ENCODE peak calls at places on chromosomes 6 and 20, in five cellular contexts. U is GM12878, T is HepG2, R is K562, O is H1. G is an unnamed sample.

GRCh38 chr6:114783083-114783482 is 440.3 kb upstream of the HS3ST5 start:
- DNase-seq in U (no peak), T (no peak), R (no peak), O (no peak), G (no peak)

GRCh38 chr20:23646106-23646958 is 8.6 kb upstream of the CST3 start:
- DNase-seq in U (no peak), T (no peak), R (no peak), O (no peak), G (no peak)

GRCh38 chr6:56072856-56073255 is 174.5 kb downstream of the COL21A1 start:
- DNase-seq in U (no peak), T (no peak), R (no peak), O (no peak), G (no peak)

GRCh38 chr20:34332262-34332920 is 29.2 kb upstream of the AHCY start:
- DNase-seq in U (no peak), T (no peak), R (no peak), O (no peak), G (no peak)

GRCh38 chr20:14219801-14220461 is 117.5 kb downstream of the FLRT3 start:
- DNase-seq in U (no peak), T (no peak), R (no peak), O (no peak), G (peak)

GRCh38 chr6:129789974-129790373 is 71.1 kb downstream of the TMEM244 start:
- DNase-seq in U (no peak), T (no peak), R (no peak), O (no peak), G (no peak)

GRCh38 chr6:13486679-13487121 is 700 bp downstream of the GFOD1 start:
- DNase-seq in U (no peak), T (peak), R (peak), O (peak), G (no peak)

GRCh38 chr6:44202972-44203750 is 13.6 kb upstream of the MYMX start:
- DNase-seq in U (no peak), T (no peak), R (no peak), O (no peak), G (no peak)

GRCh38 chr6:159931112-159931511 is 37.8 kb upstream of the IGF2R start:
- DNase-seq in U (peak), T (no peak), R (no peak), O (no peak), G (no peak)

GRCh38 chr20:51712501-51713212 is 55.5 kb downstream of the ATP9A start:
- DNase-seq in U (no peak), T (peak), R (peak), O (peak), G (peak)

GRCh38 chr6:7107578-7108195 is at the start of gene RREB1:
- DNase-seq in U (no peak), T (peak), R (peak), O (peak), G (peak)

GRCh38 chr6:36442083-36442670 is 477 bp downstream of the PXT1 start:
- DNase-seq in U (no peak), T (no peak), R (no peak), O (no peak), G (no peak)

GRCh38 chr6:136541395-136541794 is 8.8 kb downstream of the MAP7 start:
- DNase-seq in U (no peak), T (no peak), R (no peak), O (no peak), G (no peak)

GRCh38 chr6:84501315-84501714 is 263.1 kb downstream of the TBX18 start:
- DNase-seq in U (no peak), T (no peak), R (no peak), O (no peak), G (no peak)

GRCh38 chr6:55046869-55047422 is 127.4 kb upstream of the HCRTR2 start:
- DNase-seq in U (no peak), T (no peak), R (no peak), O (no peak), G (no peak)

GRCh38 chr20:11807070-11807741 is 110.5 kb upstream of the BTBD3 start:
- DNase-seq in U (no peak), T (no peak), R (no peak), O (no peak), G (no peak)

GRCh38 chr6:90146914-90147668 is 149.6 kb downstream of the BACH2 start:
- DNase-seq in U (no peak), T (no peak), R (no peak), O (no peak), G (no peak)

GRCh38 chr6:10719386-10720228 is 3.3 kb upstream of the TMEM14C start:
- DNase-seq in U (no peak), T (peak), R (peak), O (no peak), G (no peak)

GRCh38 chr6:154343473-154344308 is 12.9 kb downstream of the IPCEF1 start:
- DNase-seq in U (no peak), T (no peak), R (peak), O (peak), G (peak)

GRCh38 chr6:135030532-135031178 is 24.0 kb downstream of the HBS1L start:
- DNase-seq in U (no peak), T (no peak), R (no peak), O (no peak), G (no peak)

GRCh38 chr6:112234596-112234995 is 19.8 kb downstream of the LAMA4 start:
- DNase-seq in U (no peak), T (no peak), R (no peak), O (no peak), G (no peak)

GRCh38 chr6:152259234-152259633 is 377.9 kb downstream of the SYNE1 start:
- DNase-seq in U (no peak), T (no peak), R (no peak), O (no peak), G (no peak)

GRCh38 chr20:17646901-17647301 is 35.1 kb downstream of the RRBP1 start:
- DNase-seq in U (no peak), T (no peak), R (no peak), O (no peak), G (no peak)

GRCh38 chr6:157579467-157580031 is 198.6 kb downstream of the ZDHHC14 start:
- DNase-seq in U (no peak), T (no peak), R (no peak), O (no peak), G (no peak)

GRCh38 chr6:75491302-75491701 is 2.3 kb downstream of the FILIP1 start:
- DNase-seq in U (no peak), T (no peak), R (no peak), O (no peak), G (no peak)

GRCh38 chr6:42618686-42619085 is 54.9 kb downstream of the UBR2 start:
- DNase-seq in U (no peak), T (no peak), R (no peak), O (no peak), G (no peak)

GRCh38 chr6:35945650-35946025 is 24.7 kb upstream of the SRPK1 start:
- DNase-seq in U (no peak), T (no peak), R (no peak), O (no peak), G (no peak)

GRCh38 chr6:170177383-170178265 is 113.3 kb downstream of the DLL1 start:
- DNase-seq in U (no peak), T (no peak), R (no peak), O (peak), G (no peak)

GRCh38 chr6:134178230-134179044 is 126.0 kb upstream of the SLC2A12 start:
- DNase-seq in U (peak), T (peak), R (peak), O (peak), G (peak)

GRCh38 chr20:44025756-44026155 is 111.1 kb downstream of the TOX2 start:
- DNase-seq in U (no peak), T (no peak), R (no peak), O (peak), G (no peak)

GRCh38 chr6:56091159-56091869 is 156.1 kb downstream of the COL21A1 start:
- DNase-seq in U (no peak), T (peak), R (no peak), O (no peak), G (peak)

DNA sequence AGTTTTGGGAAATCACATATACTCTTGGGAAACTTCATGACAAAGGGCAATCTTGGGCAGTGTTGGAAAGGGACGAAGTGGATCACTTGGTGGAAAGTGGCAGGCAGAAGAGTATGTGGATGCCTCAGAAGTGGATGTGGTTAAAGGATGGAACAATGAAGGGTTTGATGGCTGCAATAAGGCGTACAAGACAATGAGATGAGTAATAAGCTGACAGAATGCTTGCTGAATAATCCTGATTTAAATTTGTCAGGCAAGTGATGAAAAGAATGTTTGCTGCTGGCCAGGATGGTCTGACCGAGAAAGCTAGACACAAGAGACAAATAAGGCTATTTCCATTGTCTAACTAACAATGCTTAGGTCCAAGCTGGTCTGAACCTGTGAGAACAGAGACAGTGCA is 61.6 kb upstream of the CEP85L start:
- DNase-seq in U (no peak), T (no peak), R (no peak), O (no peak), G (no peak)
- TF ChIP-seq SRF in U (no peak), T (no peak), R (no peak), O (no peak), G (no peak)

GRCh38 chr6:50816115-50816675 is 2.5 kb upstream of the TFAP2B start:
- DNase-seq in U (peak), T (peak), R (peak), O (peak), G (peak)
- H2AFZ ChIP-seq in U (peak), T (peak), R (peak), O (peak), G (no peak)

DNA sequence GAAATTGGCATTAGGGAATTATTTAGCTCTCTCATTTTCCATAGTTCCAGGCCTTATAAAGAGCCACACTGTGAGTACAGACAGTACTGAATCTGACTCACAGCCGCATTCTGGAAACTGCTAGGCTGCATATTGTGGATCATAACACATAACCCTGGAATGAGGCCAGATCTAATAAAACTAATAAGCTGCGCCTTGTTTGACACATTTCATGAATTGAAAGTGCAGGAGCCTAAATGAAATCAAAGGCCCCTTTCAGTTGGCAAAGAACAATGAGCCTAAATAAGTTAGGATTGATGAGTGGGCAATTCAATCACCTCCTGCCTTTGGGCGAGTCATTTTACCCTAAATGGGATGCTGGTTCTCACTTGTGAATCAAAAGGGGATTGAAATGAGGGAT is 308.5 kb downstream of the PACRG start:
- DNase-seq in U (no peak), T (no peak), R (no peak), O (no peak), G (no peak)
- TF ChIP-seq SRF in U (no peak), T (no peak), R (no peak), O (no peak), G (no peak)

GRCh38 chr6:31041372-31041974 is 31.2 kb downstream of the MUC22 start:
- DNase-seq in U (no peak), T (peak), R (no peak), O (no peak), G (no peak)
- H2AFZ ChIP-seq in U (no peak), T (no peak), R (no peak), O (peak), G (no peak)

GRCh38 chr20:63733117-63733516 is 3.3 kb upstream of the LIME1 start:
- DNase-seq in U (no peak), T (no peak), R (no peak), O (no peak), G (no peak)

GRCh38 chr20:63735859-63736718 is at the start of gene LIME1:
- DNase-seq in U (no peak), T (no peak), R (peak), O (peak), G (no peak)

GRCh38 chr20:63733579-63734081 is 2.8 kb upstream of the LIME1 start:
- DNase-seq in U (no peak), T (no peak), R (no peak), O (no peak), G (no peak)

GRCh38 chr20:63734946-63735858 is 1.3 kb upstream of the LIME1 start:
- DNase-seq in U (no peak), T (no peak), R (peak), O (no peak), G (no peak)

GRCh38 chr20:63734111-63734945 is 2.1 kb upstream of the LIME1 start:
- DNase-seq in U (no peak), T (no peak), R (peak), O (no peak), G (no peak)
- TF ChIP-seq SRF in U (no peak), T (no peak), R (no peak), O (no peak), G (no peak)

DNA sequence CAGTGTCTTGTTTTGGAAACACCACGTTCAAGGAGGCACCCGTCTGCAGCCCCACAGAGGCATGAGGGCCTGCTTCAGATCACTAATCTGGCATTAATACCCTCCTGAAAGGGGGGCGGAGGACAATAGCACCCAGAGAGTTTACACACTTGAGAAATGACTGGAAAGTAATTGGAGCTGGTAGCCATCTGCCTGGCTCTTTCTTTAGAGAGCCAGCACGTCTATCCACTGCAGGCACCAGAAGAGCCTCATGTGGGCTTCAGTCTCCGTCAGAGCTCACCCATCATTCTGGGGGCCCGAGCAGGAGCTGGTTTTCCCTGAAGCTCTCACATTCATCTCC is 124.5 kb upstream of the ZNF217 start:
- DNase-seq in U (no peak), T (no peak), R (no peak), O (no peak), G (no peak)
- H2AFZ ChIP-seq in U (no peak), T (no peak), R (peak), O (peak), G (no peak)